ENCODE peak calls at places on chromosomes 2 and 18, in four cellular contexts. F, H, S and R are unnamed samples.

GRCh38 chr2:25281581-25281980 is 60.1 kb downstream of the DNMT3A start:
- DNase-seq in F (no peak), H (no peak), S (peak), R (no peak)

GRCh38 chr2:164068063-164068462 is 332.3 kb upstream of the FIGN start:
- DNase-seq in F (no peak), H (no peak), S (no peak), R (no peak)

GRCh38 chr2:33380001-33380609 is 96.3 kb upstream of the RASGRP3 start:
- DNase-seq in F (no peak), H (no peak), S (no peak), R (no peak)

GRCh38 chr2:133747965-133748700 is 179.9 kb upstream of the NCKAP5 start:
- DNase-seq in F (no peak), H (no peak), S (peak), R (no peak)

GRCh38 chr2:117917223-117917917 is 96.5 kb downstream of the CCDC93 start:
- DNase-seq in F (no peak), H (no peak), S (no peak), R (no peak)

GRCh38 chr2:101909760-101910159 is 82.0 kb upstream of the IL1R2 start:
- DNase-seq in F (no peak), H (no peak), S (no peak), R (no peak)

GRCh38 chr2:98828369-98828744 is 97.4 kb upstream of the MGAT4A start:
- DNase-seq in F (no peak), H (no peak), S (no peak), R (no peak)

GRCh38 chr2:42328148-42328833 is 32.7 kb downstream of the COX7A2L start:
- DNase-seq in F (no peak), H (no peak), S (peak), R (no peak)

GRCh38 chr2:236939751-236940229 is 145.9 kb upstream of the COPS8 start:
- DNase-seq in F (no peak), H (no peak), S (no peak), R (no peak)

GRCh38 chr2:190088917-190089316 is 26.4 kb upstream of the MSTN start:
- DNase-seq in F (no peak), H (peak), S (peak), R (peak)

GRCh38 chr2:153059338-153060052 is 341.1 kb downstream of the ARL6IP6 start:
- DNase-seq in F (no peak), H (no peak), S (peak), R (peak)

GRCh38 chr18:41058351-41059125 is 896.5 kb upstream of the PIK3C3 start:
- DNase-seq in F (no peak), H (no peak), S (no peak), R (no peak)

GRCh38 chr18:45783097-45784075 is 42.1 kb upstream of the SIGLEC15 start:
- DNase-seq in F (no peak), H (no peak), S (peak), R (no peak)

GRCh38 chr2:16438571-16439294 is 226.9 kb downstream of the CYRIA start:
- DNase-seq in F (no peak), H (no peak), S (no peak), R (no peak)

GRCh38 chr2:154158101-154158500 is 286.4 kb downstream of the GALNT13 start:
- DNase-seq in F (no peak), H (no peak), S (no peak), R (no peak)

GRCh38 chr2:71503827-71504226 is 50.5 kb downstream of the DYSF start:
- DNase-seq in F (no peak), H (no peak), S (no peak), R (no peak)

GRCh38 chr2:224038049-224038829 is 847 bp downstream of the SERPINE2 start:
- DNase-seq in F (no peak), H (peak), S (peak), R (peak)

GRCh38 chr18:57249896-57250295 is 102.5 kb upstream of the ST8SIA3 start:
- DNase-seq in F (no peak), H (no peak), S (no peak), R (no peak)

GRCh38 chr2:109331864-109332848 is 203.2 kb downstream of the SH3RF3 start:
- DNase-seq in F (no peak), H (no peak), S (peak), R (no peak)

GRCh38 chr18:10928971-10929373 is 220.4 kb downstream of the PIEZO2 start:
- DNase-seq in F (no peak), H (no peak), S (peak), R (no peak)

GRCh38 chr2:30412392-30413321 is 34.4 kb upstream of the LCLAT1 start:
- DNase-seq in F (no peak), H (no peak), S (no peak), R (no peak)

GRCh38 chr18:63016270-63016669 is 300.9 kb downstream of the PHLPP1 start:
- DNase-seq in F (no peak), H (peak), S (peak), R (peak)

GRCh38 chr2:144256996-144257707 is 262.8 kb downstream of the ZEB2 start:
- DNase-seq in F (no peak), H (no peak), S (peak), R (no peak)

GRCh38 chr2:240925576-240926515 is 19.7 kb downstream of the CROCC2 start:
- DNase-seq in F (no peak), H (no peak), S (no peak), R (no peak)

GRCh38 chr2:86243950-86244733 is 44.9 kb downstream of the MRPL35 start:
- DNase-seq in F (no peak), H (no peak), S (no peak), R (no peak)

GRCh38 chr2:214376631-214377624 is 33.9 kb upstream of the VWC2L start:
- DNase-seq in F (no peak), H (no peak), S (peak), R (no peak)

GRCh38 chr2:147045113-147045512 is 799.7 kb upstream of the ACVR2A start:
- DNase-seq in F (no peak), H (no peak), S (peak), R (no peak)

GRCh38 chr2:45439788-45440773 is 171.0 kb downstream of the SRBD1 start:
- DNase-seq in F (no peak), H (no peak), S (peak), R (no peak)

GRCh38 chr2:237278593-237278992 is 135.4 kb downstream of the COL6A3 start:
- DNase-seq in F (no peak), H (no peak), S (peak), R (no peak)

GRCh38 chr2:232927041-232927792 is 57.2 kb downstream of the SNORC start:
- DNase-seq in F (no peak), H (no peak), S (peak), R (no peak)

GRCh38 chr2:221999702-222000101 is 299.1 kb downstream of the PAX3 start:
- DNase-seq in F (no peak), H (no peak), S (peak), R (no peak)

GRCh38 chr2:237067985-237068576 is 17.6 kb upstream of the COPS8 start:
- DNase-seq in F (no peak), H (no peak), S (no peak), R (no peak)

GRCh38 chr18:31070206-31070605 is 27.7 kb upstream of the DSC3 start:
- DNase-seq in F (no peak), H (no peak), S (peak), R (no peak)

GRCh38 chr18:61628085-61628484 is 264.7 kb downstream of the RNF152 start:
- DNase-seq in F (no peak), H (no peak), S (peak), R (no peak)

GRCh38 chr2:42974697-42975357 is 182.4 kb upstream of the HAAO start:
- DNase-seq in F (peak), H (peak), S (peak), R (no peak)

GRCh38 chr18:55384551-55385275 is 203.3 kb downstream of the TCF4 start:
- DNase-seq in F (no peak), H (no peak), S (peak), R (peak)

GRCh38 chr18:58276640-58277456 is 232.8 kb downstream of the NEDD4L start:
- DNase-seq in F (no peak), H (no peak), S (no peak), R (no peak)

GRCh38 chr2:72378737-72379346 is 231.2 kb upstream of the CYP26B1 start:
- DNase-seq in F (no peak), H (no peak), S (no peak), R (no peak)

GRCh38 chr18:43789234-43790000 is 512.1 kb upstream of the SYT4 start:
- DNase-seq in F (no peak), H (no peak), S (peak), R (no peak)